ENCODE peak calls at places on chromosomes 3 and 15, in eight cellular contexts. Y, O, P, Q, B, N, R and X are unnamed samples.
A peak's percentile ranks its signal among the peaks of the same experiment; 100 is the strongest.

GRCh38 chr3:48180530-48181253 is 7.5 kb downstream of the CDC25A start:
- DNase-seq in Y (no peak), O (no peak), P (no peak), Q (no peak), B (no peak), N (no peak), R (no peak), X (no peak)

GRCh38 chr3:100149130-100149529 is 34.8 kb upstream of the FILIP1L start:
- DNase-seq in Y (no peak), O (no peak), P (no peak), Q (no peak), B (no peak), N (no peak), R (peak; percentile 17), X (no peak)

GRCh38 chr3:116815831-116816588 is 106.4 kb downstream of the TUSC7 start:
- DNase-seq in Y (peak; percentile 18), O (no peak), P (no peak), Q (no peak), B (peak; percentile 82), N (no peak), R (peak; percentile 77), X (peak; percentile 24)

GRCh38 chr3:154176036-154176435 is 54.8 kb downstream of the ARHGEF26 start:
- DNase-seq in Y (no peak), O (no peak), P (no peak), Q (no peak), B (no peak), N (no peak), R (no peak), X (peak; percentile 8)

GRCh38 chr15:55741592-55742497 is 1.1 kb downstream of the PRTG start:
- DNase-seq in Y (no peak), O (peak; percentile 59), P (no peak), Q (no peak), B (peak; percentile 52), N (peak; percentile 23), R (peak; percentile 20), X (peak; percentile 26)

GRCh38 chr3:156456771-156457224 is 98.1 kb downstream of the SSR3 start:
- DNase-seq in Y (no peak), O (no peak), P (no peak), Q (no peak), B (no peak), N (no peak), R (no peak), X (no peak)

GRCh38 chr15:88707766-88708165 is 69.0 kb downstream of the ISG20 start:
- DNase-seq in Y (no peak), O (no peak), P (no peak), Q (no peak), B (no peak), N (no peak), R (no peak), X (peak; percentile 57)

GRCh38 chr3:115860766-115861165 is 237.5 kb downstream of the GAP43 start:
- DNase-seq in Y (no peak), O (no peak), P (no peak), Q (no peak), B (no peak), N (no peak), R (no peak), X (no peak)

GRCh38 chr3:131669590-131669989 is 166.8 kb upstream of the MRPL3 start:
- DNase-seq in Y (no peak), O (no peak), P (no peak), Q (no peak), B (no peak), N (no peak), R (no peak), X (no peak)

GRCh38 chr3:52504977-52505376 is 9.8 kb downstream of the STAB1 start:
- DNase-seq in Y (no peak), O (no peak), P (no peak), Q (no peak), B (no peak), N (no peak), R (no peak), X (no peak)

GRCh38 chr3:56753206-56753605 is 48.5 kb downstream of the ARHGEF3 start:
- DNase-seq in Y (no peak), O (no peak), P (no peak), Q (no peak), B (no peak), N (no peak), R (peak; percentile 67), X (peak; percentile 20)

GRCh38 chr3:15768421-15769255 is 29.1 kb downstream of the ANKRD28 start:
- DNase-seq in Y (peak; percentile 82), O (peak; percentile 48), P (no peak), Q (no peak), B (no peak), N (peak; percentile 21), R (peak; percentile 97), X (peak; percentile 93)

DNA sequence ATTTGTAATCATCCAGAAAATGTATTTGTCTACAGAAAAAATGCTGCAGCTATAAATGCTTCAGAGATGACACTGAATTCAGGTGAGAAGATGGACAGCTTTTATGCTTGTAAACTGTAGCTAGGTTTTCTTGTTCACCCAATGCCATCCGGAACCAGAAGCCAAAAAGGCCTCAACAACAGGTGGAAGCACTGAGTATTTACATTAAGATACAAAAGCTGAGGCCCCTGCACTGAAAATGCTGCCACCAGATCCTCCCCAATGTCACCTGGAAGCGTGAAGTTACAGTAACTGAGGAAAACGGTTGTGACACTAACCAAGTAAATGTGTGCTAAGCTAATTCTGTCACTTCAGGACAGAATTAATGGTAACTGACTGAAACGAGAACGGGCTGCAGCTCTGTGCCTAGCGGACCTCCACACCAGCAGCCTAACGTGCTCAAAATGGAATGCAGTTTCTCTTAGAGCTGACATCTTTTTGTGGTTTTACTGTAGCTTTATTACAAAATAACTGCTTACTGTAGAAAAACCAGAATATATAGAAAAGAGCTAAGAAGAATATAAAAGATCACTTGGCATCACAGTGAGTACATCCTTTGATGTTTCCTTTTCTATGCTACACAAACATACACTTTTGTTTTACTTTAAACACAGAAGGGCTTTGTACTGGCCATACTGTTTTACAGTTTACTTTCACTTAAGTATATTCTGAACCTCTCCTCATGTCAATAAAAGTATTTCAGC is 7.6 kb downstream of the CHSY1 start:
- DNase-seq in Y (no peak), O (no peak), P (no peak), Q (no peak), B (no peak), N (no peak), R (peak; percentile 66), X (no peak)
- H3K4me3 ChIP-seq in Y (no peak overlapping the region), O (no peak overlapping the region), P (no peak overlapping the region), Q (no peak overlapping the region), B (no peak overlapping the region), N (no peak overlapping the region), R (no peak overlapping the region), X (peak overlapping the region; percentile 19)

GRCh38 chr3:78204977-78205376 is 1165.1 kb downstream of the ROBO2 start:
- DNase-seq in Y (peak; percentile 10), O (no peak), P (no peak), Q (no peak), B (peak; percentile 39), N (no peak), R (peak; percentile 41), X (peak; percentile 45)
- TF ChIP-seq CTCF in Y (peak; percentile 24), O (no peak), P (no peak), Q (no peak), B (peak; percentile 48), N (no peak), R (peak; percentile 14), X (no peak)

GRCh38 chr15:58469432-58470353 is 37.9 kb downstream of the LIPC start:
- DNase-seq in Y (peak; percentile 92), O (no peak), P (peak; percentile 62), Q (no peak), B (no peak), N (peak; percentile 34), R (peak; percentile 98), X (peak; percentile 89)
- H3K4me3 ChIP-seq in Y (no peak overlapping the region), O (no peak overlapping the region), P (no peak overlapping the region), Q (no peak overlapping the region), B (no peak overlapping the region), N (no peak overlapping the region), R (no peak overlapping the region), X (no peak overlapping the region)

GRCh38 chr3:174002543-174002942 is 605.0 kb downstream of the NLGN1 start:
- DNase-seq in Y (no peak), O (no peak), P (no peak), Q (no peak), B (no peak), N (no peak), R (peak; percentile 5), X (no peak)
- TF ChIP-seq CTCF in Y (peak; percentile 45), O (no peak), P (no peak), Q (no peak), B (peak; percentile 22), N (no peak), R (peak; percentile 26), X (no peak)

GRCh38 chr3:12334786-12335185 is 45.9 kb downstream of the PPARG start:
- DNase-seq in Y (no peak), O (no peak), P (no peak), Q (no peak), B (no peak), N (no peak), R (peak; percentile 39), X (peak; percentile 75)

GRCh38 chr3:12335421-12335820 is 46.6 kb downstream of the PPARG start:
- DNase-seq in Y (no peak), O (no peak), P (no peak), Q (no peak), B (no peak), N (no peak), R (no peak), X (peak; percentile 71)

GRCh38 chr3:12338595-12339546 is 50.0 kb downstream of the PPARG start:
- DNase-seq in Y (no peak), O (no peak), P (no peak), Q (no peak), B (no peak), N (no peak), R (no peak), X (no peak)

GRCh38 chr3:12339701-12340480 is 51.0 kb downstream of the PPARG start:
- DNase-seq in Y (no peak), O (no peak), P (no peak), Q (no peak), B (no peak), N (no peak), R (no peak), X (no peak)

GRCh38 chr3:12336099-12336498 is 47.2 kb downstream of the PPARG start:
- DNase-seq in Y (no peak), O (no peak), P (no peak), Q (no peak), B (no peak), N (no peak), R (peak; percentile 51), X (no peak)
- H3K4me3 ChIP-seq in Y (no peak overlapping the region), O (no peak overlapping the region), P (no peak overlapping the region), Q (no peak overlapping the region), B (no peak overlapping the region), N (no peak overlapping the region), R (no peak overlapping the region), X (no peak overlapping the region)

GRCh38 chr15:79844221-79844620 is 52.6 kb downstream of the MTHFS start:
- DNase-seq in Y (no peak), O (no peak), P (no peak), Q (no peak), B (no peak), N (no peak), R (peak; percentile 7), X (no peak)

GRCh38 chr15:79846539-79846938 is 50.3 kb downstream of the MTHFS start:
- DNase-seq in Y (no peak), O (no peak), P (no peak), Q (no peak), B (no peak), N (no peak), R (no peak), X (no peak)

GRCh38 chr15:79853492-79854328 is 43.1 kb downstream of the MTHFS start:
- DNase-seq in Y (peak; percentile 81), O (peak; percentile 52), P (no peak), Q (peak; percentile 23), B (peak; percentile 82), N (peak; percentile 63), R (peak; percentile 84), X (peak; percentile 94)

GRCh38 chr15:79849789-79850188 is 47.0 kb downstream of the MTHFS start:
- DNase-seq in Y (no peak), O (no peak), P (no peak), Q (no peak), B (peak; percentile 64), N (no peak), R (peak; percentile 42), X (peak; percentile 78)
- TF ChIP-seq CTCF in Y (peak; percentile 77), O (peak; percentile 37), P (no peak), Q (no peak), B (peak; percentile 83), N (peak; percentile 6), R (peak; percentile 72), X (peak; percentile 77)